ENCODE peak calls at places on chromosomes 6 and 20, in seven cellular contexts. F is hepatic stellate cell, U is NCI-H2081, H is neural progenitor cell, S is RKO, W is HepG2, L is HS-5. X is an unnamed sample.

GRCh38 chr6:21666200-21666671 is 72.7 kb downstream of the SOX4 start:
- DNase-seq in H (peak), F (no peak), L (no peak), U (no peak), W (no peak), S (no peak), X (no peak)

GRCh38 chr6:130526466-130526865 is 160.6 kb downstream of the TMEM200A start:
- DNase-seq in U (no peak), L (no peak), F (no peak), H (no peak), S (no peak), W (no peak), X (no peak)

GRCh38 chr20:62636446-62636845 is 5.9 kb upstream of the SLCO4A1 start:
- DNase-seq in U (no peak), W (no peak), H (no peak), F (no peak), L (no peak), S (no peak), X (no peak)

GRCh38 chr20:51678041-51678697 is 90.0 kb downstream of the ATP9A start:
- DNase-seq in F (no peak), L (no peak), S (no peak), U (no peak), W (no peak), H (peak), X (no peak)

GRCh38 chr6:110049696-110050465 is 71.8 kb downstream of the GPR6 start:
- DNase-seq in W (no peak), H (no peak), S (no peak), U (no peak), F (no peak), L (no peak), X (no peak)

GRCh38 chr6:109166643-109167042 is 71.3 kb downstream of the CEP57L1 start:
- DNase-seq in S (no peak), L (no peak), W (no peak), F (no peak), H (no peak), U (peak), X (no peak)

GRCh38 chr6:74598473-74599393 is 607.1 kb downstream of the COL12A1 start:
- DNase-seq in L (no peak), H (no peak), U (no peak), S (peak), F (no peak), W (no peak), X (peak)

GRCh38 chr6:81762132-81762531 is 9.7 kb upstream of the TENT5A start:
- DNase-seq in F (no peak), H (no peak), U (no peak), W (no peak), S (no peak), L (no peak), X (no peak)

GRCh38 chr6:12296255-12296573 is 6.1 kb downstream of the EDN1 start:
- DNase-seq in F (peak), U (no peak), H (no peak), W (peak), S (no peak), L (peak), X (peak)

GRCh38 chr6:18528084-18528743 is 141.1 kb downstream of the RNF144B start:
- DNase-seq in L (no peak), U (peak), H (no peak), W (no peak), F (no peak), S (peak), X (no peak)

GRCh38 chr6:108168501-108168979 is 2.7 kb downstream of the NR2E1 start:
- DNase-seq in L (no peak), F (peak), H (peak), W (peak), S (no peak), U (no peak), X (no peak)

GRCh38 chr6:21800948-21801438 is 207.4 kb downstream of the SOX4 start:
- DNase-seq in S (no peak), U (peak), F (peak), L (no peak), W (peak), H (no peak), X (peak)

GRCh38 chr6:7633361-7633760 is 43.4 kb downstream of the SNRNP48 start:
- DNase-seq in U (peak), H (no peak), S (no peak), F (no peak), W (no peak), L (no peak), X (no peak)

GRCh38 chr20:64261138-64261537 is 5.6 kb downstream of the PCMTD2 start:
- DNase-seq in U (peak), S (no peak), F (peak), H (no peak), W (no peak), L (no peak), X (no peak)

GRCh38 chr20:59933296-59933848 is at the start of gene SYCP2:
- DNase-seq in F (peak), L (no peak), U (no peak), H (no peak), W (no peak), S (no peak), X (no peak)

GRCh38 chr6:161434331-161434730 is 160.5 kb upstream of the AGPAT4 start:
- DNase-seq in U (no peak), H (no peak), W (no peak), F (no peak), L (no peak), S (no peak), X (no peak)

GRCh38 chr20:10594286-10594868 is 79.4 kb downstream of the JAG1 start:
- DNase-seq in W (no peak), L (no peak), H (no peak), F (no peak), U (no peak), S (no peak), X (no peak)

GRCh38 chr6:75089921-75090320 is 115.9 kb downstream of the COL12A1 start:
- DNase-seq in L (no peak), S (no peak), U (no peak), F (no peak), W (no peak), H (no peak), X (no peak)

GRCh38 chr20:19928379-19929360 is 88.5 kb upstream of the NAA20 start:
- DNase-seq in H (no peak), S (no peak), W (no peak), F (no peak), U (no peak), L (no peak), X (no peak)

GRCh38 chr6:45845546-45845945 is 170.1 kb downstream of the CLIC5 start:
- DNase-seq in W (no peak), F (no peak), H (no peak), U (no peak), S (no peak), L (peak), X (no peak)

GRCh38 chr6:81547149-81547548 is 205.3 kb downstream of the TENT5A start:
- DNase-seq in H (no peak), L (no peak), S (no peak), U (no peak), F (no peak), W (no peak), X (no peak)

GRCh38 chr6:155436981-155437749 is 18.5 kb downstream of the NOX3 start:
- DNase-seq in F (peak), L (no peak), S (no peak), W (peak), H (no peak), U (peak), X (no peak)

GRCh38 chr6:10451828-10452509 is 37.1 kb upstream of the TFAP2A start:
- DNase-seq in L (peak), H (no peak), S (peak), F (peak), W (no peak), U (no peak), X (peak)

GRCh38 chr6:33822575-33823395 is 19.0 kb upstream of the MLN start:
- DNase-seq in W (peak), L (no peak), S (peak), F (peak), H (peak), U (no peak), X (no peak)

GRCh38 chr20:8265588-8265987 is 133.5 kb downstream of the PLCB1 start:
- DNase-seq in S (no peak), H (no peak), L (no peak), U (peak), F (no peak), W (no peak), X (no peak)

GRCh38 chr20:22805219-22805618 is 220.8 kb upstream of the FOXA2 start:
- DNase-seq in F (peak), S (peak), H (no peak), L (no peak), W (peak), U (no peak), X (peak)

GRCh38 chr6:2563635-2564034 is 187.1 kb downstream of the MYLK4 start:
- DNase-seq in H (no peak), W (peak), S (no peak), F (no peak), U (no peak), L (no peak), X (no peak)

X was measured in SJSA1.